ENCODE peak calls at places on chromosomes 7 and 10, in six cellular contexts. E is dorsolateral prefrontal cortex, Z is fibroblast of pulmonary artery, V is pancreas, W is cardiac muscle cell, S is heart right ventricle. U is an unnamed sample.

GRCh38 chr10:83961620-83962019 is 177.7 kb upstream of the GHITM start:
- DNase-seq in V (no peak), S (no peak), W (no peak), Z (no peak), E (no peak), U (no peak)

GRCh38 chr10:132306951-132307751 is 599 bp downstream of the STK32C start:
- DNase-seq in Z (peak), W (no peak), S (no peak), E (no peak), V (peak), U (no peak)

GRCh38 chr10:17564911-17565310 is 52.3 kb downstream of the HACD1 start:
- DNase-seq in S (no peak), Z (no peak), W (no peak), E (no peak), V (no peak), U (no peak)

GRCh38 chr7:151839511-151839921 is 37.4 kb downstream of the PRKAG2 start:
- DNase-seq in Z (no peak), W (no peak), S (no peak), E (no peak), V (no peak), U (no peak)

GRCh38 chr7:117205856-117206255 is 117.0 kb downstream of the WNT2 start:
- DNase-seq in S (no peak), W (no peak), E (no peak), V (no peak), Z (no peak), U (no peak)

GRCh38 chr7:139482662-139483466 is 609 bp downstream of the KLRG2 start:
- DNase-seq in W (peak), S (no peak), E (no peak), Z (peak), V (peak), U (no peak)

GRCh38 chr10:132036887-132037675 is 28.7 kb upstream of the JAKMIP3 start:
- DNase-seq in S (no peak), E (peak), V (no peak), Z (no peak), W (no peak), U (no peak)

GRCh38 chr7:90966346-90966745 is 297.9 kb upstream of the FZD1 start:
- DNase-seq in S (no peak), W (no peak), V (no peak), Z (no peak), E (no peak), U (no peak)

GRCh38 chr10:80196270-80196949 is 8.9 kb downstream of the ANXA11 start:
- DNase-seq in E (no peak), V (peak), S (no peak), W (no peak), Z (peak), U (no peak)

GRCh38 chr7:81114682-81115081 is 195.8 kb upstream of the SEMA3C start:
- DNase-seq in Z (peak), E (no peak), S (no peak), W (no peak), V (no peak), U (no peak)

GRCh38 chr10:118459642-118460193 is 117.6 kb upstream of the FAM204A start:
- DNase-seq in S (peak), W (peak), V (peak), E (peak), Z (peak), U (peak)

GRCh38 chr10:15295540-15296325 is 75.4 kb downstream of the FAM171A1 start:
- DNase-seq in Z (no peak), V (no peak), E (no peak), S (no peak), W (no peak), U (no peak)

GRCh38 chr10:110217609-110218008 is 10.2 kb downstream of the MXI1 start:
- DNase-seq in S (no peak), V (no peak), E (no peak), Z (no peak), W (no peak), U (no peak)

GRCh38 chr10:110216942-110217341 is 9.5 kb downstream of the MXI1 start:
- DNase-seq in S (no peak), E (no peak), W (peak), V (no peak), Z (peak), U (no peak)

GRCh38 chr10:110220383-110220782 is 13.0 kb downstream of the MXI1 start:
- DNase-seq in Z (no peak), W (no peak), S (peak), V (peak), E (peak), U (no peak)

GRCh38 chr10:110219884-110220283 is 12.5 kb downstream of the MXI1 start:
- DNase-seq in Z (no peak), V (no peak), W (no peak), E (no peak), S (no peak), U (no peak)

GRCh38 chr10:110218627-110219026 is 11.2 kb downstream of the MXI1 start:
- DNase-seq in W (no peak), V (no peak), E (no peak), S (no peak), Z (no peak), U (no peak)
- TF ChIP-seq CTCF in W (no peak), V (no peak), E (no peak), S (no peak), Z (no peak), U (no peak)

DNA sequence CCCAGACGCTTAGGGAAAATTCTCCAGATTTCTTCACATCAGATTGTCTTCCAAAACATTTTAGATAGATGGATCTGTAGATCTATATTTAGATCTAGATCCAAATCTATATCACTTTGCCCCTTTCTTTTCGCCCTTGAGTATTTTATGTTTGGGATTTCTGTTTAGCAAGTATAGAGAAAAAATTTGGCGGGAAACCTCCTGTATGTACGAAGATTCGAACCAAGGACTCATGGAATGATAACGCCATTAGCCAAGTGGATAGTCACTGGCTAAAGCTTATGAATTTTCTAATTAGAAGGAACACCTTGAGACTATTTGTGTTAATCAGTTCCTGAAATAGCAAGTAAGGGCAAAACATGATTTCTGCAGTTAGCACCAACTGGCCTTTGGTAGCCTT is 1.2 kb downstream of the THNSL1 start:
- DNase-seq in S (no peak), V (no peak), W (no peak), E (no peak), Z (no peak), U (no peak)
- H3K4me3 ChIP-seq in S (peak), V (peak), W (peak), E (peak), Z (peak), U (no peak)

DNA sequence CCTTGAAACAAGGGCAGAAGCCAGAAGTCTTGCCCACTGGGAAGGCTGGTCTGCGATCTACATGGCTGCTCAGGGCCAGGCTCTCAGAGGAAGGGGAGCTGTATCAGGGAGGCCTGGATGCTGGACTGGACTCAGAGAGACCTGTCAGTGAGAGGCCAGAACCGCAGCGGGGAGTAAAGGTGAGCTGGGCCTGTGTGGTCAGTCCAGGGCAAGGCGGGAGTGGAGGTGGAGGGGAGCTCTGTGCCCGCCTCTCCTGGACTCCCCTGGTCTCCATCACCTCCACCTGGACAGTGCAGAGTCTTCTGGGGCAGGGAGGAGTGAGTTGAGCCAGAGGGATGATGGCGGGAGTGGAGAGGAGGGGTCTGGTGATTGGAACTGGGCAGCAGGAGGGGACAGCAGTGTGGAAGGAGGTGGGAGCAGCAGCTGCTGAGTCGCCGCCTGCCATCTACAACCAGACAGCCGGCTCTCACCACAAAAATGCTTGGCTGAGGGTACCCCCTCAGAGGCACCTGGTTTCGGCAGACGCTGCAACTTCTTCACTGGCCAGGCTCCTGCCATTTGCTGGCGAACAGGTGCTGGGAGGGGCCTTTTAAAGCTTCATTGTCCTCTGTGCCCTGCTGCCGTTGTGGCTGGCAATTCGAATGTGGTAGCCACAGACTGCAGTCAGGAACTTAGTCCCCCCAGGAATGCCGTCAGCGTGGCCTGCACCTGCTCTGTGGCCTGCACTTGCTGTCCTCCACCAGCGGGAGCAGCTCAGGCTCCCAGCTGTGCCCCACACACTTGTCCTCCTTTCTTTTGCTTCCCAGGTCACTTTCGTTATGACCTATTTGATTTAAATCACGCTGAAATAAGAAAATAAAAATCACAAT is 3.5 kb downstream of the RASSF4 start:
- DNase-seq in S (peak), W (no peak), Z (no peak), E (no peak), V (no peak), U (no peak)
- TF ChIP-seq CTCF in S (peak), W (peak), Z (peak), E (peak), V (no peak), U (peak)

GRCh38 chr7:1829111-1829510 is 159.0 kb downstream of the ELFN1 start:
- DNase-seq in S (no peak), E (no peak), V (no peak), W (no peak), Z (no peak), U (no peak)
- H3K4me3 ChIP-seq in S (no peak), E (no peak), V (no peak), W (no peak), Z (no peak), U (no peak)

DNA sequence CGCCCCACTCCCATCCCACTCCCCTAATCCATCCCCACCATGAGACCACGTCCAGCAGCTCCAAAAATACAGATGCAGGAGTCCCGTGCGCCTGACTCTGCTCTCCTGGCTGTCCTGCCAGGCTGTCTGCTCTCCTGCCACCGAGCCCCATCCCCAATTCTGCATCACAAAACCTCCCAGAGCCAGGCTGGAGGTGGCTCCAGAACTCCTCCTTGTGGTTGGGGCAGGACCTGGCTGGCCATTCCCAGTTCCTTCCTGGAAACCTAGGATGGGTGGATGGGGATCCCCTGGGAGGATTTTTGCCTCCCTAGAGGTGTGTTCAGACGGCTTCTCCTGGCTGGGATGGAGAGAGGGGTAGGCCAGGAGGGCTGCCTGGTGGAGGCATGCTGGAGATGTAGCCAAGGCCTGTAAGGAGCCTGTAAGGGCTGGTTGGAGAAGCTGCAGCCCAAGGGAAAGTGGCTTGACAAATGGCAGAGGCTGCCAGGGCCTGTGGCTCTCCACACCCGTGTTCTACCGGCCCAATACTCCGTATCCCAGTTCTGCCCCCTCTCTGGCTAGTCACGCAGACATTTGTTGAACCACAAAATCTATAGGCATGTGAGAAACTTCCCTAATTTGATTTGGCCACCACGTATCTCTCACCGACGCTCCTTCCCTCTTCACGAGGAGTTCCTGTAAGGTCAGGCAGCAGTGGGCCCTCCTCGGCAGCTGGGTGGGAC is 99.3 kb downstream of the ARHGAP22 start:
- DNase-seq in Z (no peak), W (no peak), E (no peak), S (no peak), V (no peak), U (no peak)
- TF ChIP-seq CTCF in Z (peak), W (peak), E (no peak), S (no peak), V (no peak), U (no peak)

U was measured in AG09309.